ENCODE peak calls at places on chromosomes 16 and 17, in five cellular contexts. C, O, I, V and L are unnamed samples.

GRCh38 chr17:34562387-34562786 is 17.0 kb upstream of the TMEM132E start:
- DNase-seq in V (no peak), O (peak; percentile 71), C (no peak), I (no peak), L (no peak)

GRCh38 chr17:37280841-37281240 is 94.9 kb upstream of the C17orf78 start:
- DNase-seq in C (no peak), O (no peak), I (no peak), V (no peak), L (no peak)

GRCh38 chr16:86353185-86353584 is 157.1 kb upstream of the FOXF1 start:
- DNase-seq in V (no peak), O (no peak), C (no peak), I (no peak), L (no peak)

GRCh38 chr17:76498886-76499667 is 2.1 kb downstream of the RHBDF2 start:
- DNase-seq in I (no peak), O (no peak), V (no peak), C (no peak), L (no peak)

GRCh38 chr17:10699861-10700260 is 2.5 kb downstream of the ADPRM start:
- DNase-seq in V (no peak), C (no peak), I (no peak), O (no peak), L (peak; percentile 67)

GRCh38 chr17:40901981-40902862 is 17.2 kb upstream of the KRT20 start:
- DNase-seq in V (no peak), I (no peak), C (no peak), O (no peak), L (no peak)

GRCh38 chr16:82629441-82630027 is 2.8 kb downstream of the CDH13 start:
- DNase-seq in O (no peak), V (no peak), I (no peak), C (no peak), L (no peak)

GRCh38 chr17:38978180-38978579 is 11.0 kb upstream of the FBXO47 start:
- DNase-seq in C (no peak), I (no peak), O (no peak), V (no peak), L (no peak)

GRCh38 chr16:80687606-80688005 is 116.8 kb downstream of the CDYL2 start:
- DNase-seq in O (no peak), C (no peak), V (no peak), I (no peak), L (no peak)

GRCh38 chr17:71412803-71413202 is 708.0 kb upstream of the SOX9 start:
- DNase-seq in C (no peak), I (no peak), O (peak; percentile 46), V (no peak), L (no peak)

GRCh38 chr16:17176199-17176598 is 294.6 kb downstream of the XYLT1 start:
- DNase-seq in C (no peak), V (no peak), I (no peak), O (no peak), L (no peak)

GRCh38 chr17:32551186-32551955 is 64.6 kb downstream of the CDK5R1 start:
- DNase-seq in O (no peak), I (no peak), C (no peak), V (no peak), L (peak; percentile 72)

GRCh38 chr16:88822281-88823040 is 10.7 kb upstream of the APRT start:
- DNase-seq in O (no peak), C (no peak), V (no peak), I (no peak), L (no peak)
- H3K4me3 ChIP-seq in O (no peak overlapping the region), C (no peak overlapping the region), V (no peak overlapping the region), I (no peak overlapping the region), L (no peak overlapping the region)

GRCh38 chr17:1762233-1762905 is 509 bp downstream of the SERPINF1 start:
- DNase-seq in V (no peak), O (no peak), C (no peak), I (peak; percentile 81), L (no peak)
- H3K4me3 ChIP-seq in V (no peak overlapping the region), O (no peak overlapping the region), C (peak overlapping the region; percentile 56), I (peak overlapping the region; percentile 21), L (no peak overlapping the region)

GRCh38 chr16:3289998-3290673 is 6.8 kb downstream of the ZNF263 start:
- DNase-seq in I (no peak), V (no peak), C (no peak), O (no peak), L (no peak)

GRCh38 chr16:3295783-3296182 is 9.4 kb downstream of the TIGD7 start:
- DNase-seq in I (no peak), O (no peak), V (no peak), C (no peak), L (no peak)

GRCh38 chr16:3295209-3295608 is 10.0 kb downstream of the TIGD7 start:
- DNase-seq in O (no peak), I (no peak), C (no peak), V (no peak), L (no peak)

DNA sequence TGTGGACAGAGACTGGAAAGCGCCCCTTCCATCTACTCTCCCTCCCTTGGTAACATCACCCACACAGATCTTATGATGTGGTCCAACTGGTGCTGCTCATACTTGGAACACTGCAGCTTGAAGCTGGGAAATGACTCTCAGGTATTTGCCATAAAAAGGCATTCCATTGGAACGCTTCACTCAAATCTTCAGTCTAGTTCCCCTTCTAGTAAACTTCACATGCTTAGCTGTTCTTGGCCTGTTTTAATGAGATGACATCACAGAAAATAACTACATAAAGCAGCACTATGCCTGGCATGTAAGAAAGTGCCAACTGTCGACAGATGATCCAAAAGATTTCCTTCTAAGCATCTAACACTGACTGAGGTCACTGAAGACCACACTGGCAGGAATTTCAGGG is 9.3 kb downstream of the ZNF263 start:
- DNase-seq in I (no peak), O (no peak), V (no peak), C (no peak), L (no peak)
- H3K4me3 ChIP-seq in I (no peak overlapping the region), O (no peak overlapping the region), V (no peak overlapping the region), C (no peak overlapping the region), L (no peak overlapping the region)

GRCh38 chr17:2777242-2777867 is 18.9 kb upstream of the RAP1GAP2 start:
- DNase-seq in I (no peak), O (no peak), V (no peak), C (no peak), L (no peak)
- H3K4me3 ChIP-seq in I (no peak overlapping the region), O (no peak overlapping the region), V (peak overlapping the region; percentile 23), C (peak overlapping the region; percentile 62), L (peak overlapping the region; percentile 65)

GRCh38 chr16:65532218-65532617 is 410.4 kb upstream of the CDH11 start:
- DNase-seq in V (no peak), O (no peak), I (no peak), C (no peak), L (no peak)
- H3K4me3 ChIP-seq in V (no peak overlapping the region), O (no peak overlapping the region), I (no peak overlapping the region), C (no peak overlapping the region), L (no peak overlapping the region)

GRCh38 chr17:74211929-74212261 is 1.5 kb upstream of the TTYH2 start:
- DNase-seq in O (peak; percentile 59), C (no peak), I (no peak), V (no peak), L (no peak)

GRCh38 chr17:74212262-74212912 is 984 bp upstream of the TTYH2 start:
- DNase-seq in C (no peak), V (no peak), O (no peak), I (no peak), L (no peak)

GRCh38 chr17:74210191-74211140 is 2.9 kb upstream of the TTYH2 start:
- DNase-seq in C (no peak), V (peak; percentile 75), O (peak; percentile 88), I (peak; percentile 79), L (peak; percentile 47)

GRCh38 chr17:74212913-74213791 is at the start of gene TTYH2:
- DNase-seq in O (peak; percentile 81), V (peak; percentile 34), I (peak; percentile 94), C (peak; percentile 51), L (peak; percentile 57)

DNA sequence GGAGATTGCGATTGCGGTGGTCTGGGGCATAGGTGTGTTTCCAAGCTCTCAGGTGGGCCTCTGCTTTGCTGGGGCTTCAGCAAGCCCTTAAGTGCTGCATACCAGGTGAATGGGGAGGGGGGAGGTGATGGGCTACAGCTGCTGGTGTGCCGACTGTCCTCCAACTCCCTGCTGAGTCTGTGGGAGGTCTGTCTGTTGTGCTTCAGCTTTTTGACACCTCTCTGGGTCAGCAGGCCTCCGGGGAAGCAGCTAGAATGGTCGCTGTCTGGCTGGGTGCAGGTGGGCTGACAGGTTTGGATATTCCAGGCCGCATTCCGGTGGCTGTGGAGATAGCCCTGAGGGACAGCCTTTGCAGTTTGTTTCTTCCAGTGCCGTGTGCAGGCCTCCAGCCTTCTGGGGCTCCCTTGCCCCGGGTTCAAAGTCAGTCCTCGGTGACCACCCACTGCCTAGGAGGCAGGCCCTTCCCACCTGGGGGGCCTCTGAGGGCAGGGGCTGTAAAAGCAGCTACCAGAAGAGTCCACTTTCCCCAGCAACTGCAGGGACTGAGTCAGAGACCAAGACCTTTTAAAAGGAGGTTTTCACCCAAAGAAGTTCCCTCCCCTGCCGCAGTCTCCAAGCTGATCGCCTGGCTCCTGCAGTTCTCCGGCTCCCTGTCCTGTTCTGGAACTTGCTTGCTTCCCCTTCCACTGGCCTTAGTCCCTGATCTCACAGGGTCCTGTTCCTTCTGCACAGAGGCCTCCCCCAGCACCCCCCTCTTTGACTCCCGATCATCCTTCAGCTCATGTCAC is 2.0 kb upstream of the TTYH2 start:
- DNase-seq in I (no peak), C (no peak), O (no peak), V (no peak), L (no peak)
- H3K4me3 ChIP-seq in I (no peak overlapping the region), C (peak overlapping the region; percentile 2), O (no peak overlapping the region), V (no peak overlapping the region), L (no peak overlapping the region)

GRCh38 chr17:81399481-81400153 is 4.4 kb downstream of the BAHCC1 start:
- DNase-seq in C (no peak), O (no peak), I (no peak), V (no peak), L (no peak)

GRCh38 chr17:81398855-81399451 is 3.7 kb downstream of the BAHCC1 start:
- DNase-seq in V (no peak), I (no peak), C (no peak), O (no peak), L (peak; percentile 54)

GRCh38 chr17:81397314-81398169 is 2.3 kb downstream of the BAHCC1 start:
- DNase-seq in V (no peak), C (no peak), O (no peak), I (no peak), L (no peak)

GRCh38 chr17:81396722-81397313 is 1.6 kb downstream of the BAHCC1 start:
- DNase-seq in C (no peak), V (no peak), I (peak; percentile 85), O (no peak), L (peak; percentile 58)

GRCh38 chr17:81398170-81398854 is 3.1 kb downstream of the BAHCC1 start:
- DNase-seq in V (no peak), I (no peak), O (no peak), C (no peak), L (peak; percentile 71)
- H3K4me3 ChIP-seq in V (no peak overlapping the region), I (peak overlapping the region; percentile 57), O (no peak overlapping the region), C (peak overlapping the region; percentile 19), L (peak overlapping the region; percentile 82)

GRCh38 chr17:55334881-55335523 is 70.2 kb downstream of the HLF start:
- DNase-seq in C (no peak), O (no peak), V (no peak), I (no peak), L (no peak)

GRCh38 chr17:55334285-55334684 is 69.5 kb downstream of the HLF start:
- DNase-seq in O (no peak), I (no peak), V (no peak), C (no peak), L (no peak)

GRCh38 chr17:55332296-55333041 is 67.7 kb downstream of the HLF start:
- DNase-seq in C (no peak), O (no peak), I (no peak), V (no peak), L (no peak)

GRCh38 chr17:55336426-55336825 is 71.7 kb downstream of the HLF start:
- DNase-seq in I (no peak), O (no peak), C (no peak), V (no peak), L (no peak)

GRCh38 chr17:55335625-55336024 is 70.9 kb downstream of the HLF start:
- DNase-seq in I (no peak), V (no peak), C (no peak), O (no peak), L (no peak)
- H3K4me3 ChIP-seq in I (no peak overlapping the region), V (no peak overlapping the region), C (no peak overlapping the region), O (no peak overlapping the region), L (no peak overlapping the region)